ENCODE peak calls at places on chromosomes 1 and 21, in six cellular contexts. W is cardiac fibroblast, O is fibroblast of mammary gland, K is GM20000, U is RWPE1, T is AG10803. X is an unnamed sample.

GRCh38 chr1:87330954-87331318 is 2.3 kb downstream of the LMO4 start:
- DNase-seq in W (no peak), O (no peak), K (peak; percentile 36), U (no peak), T (no peak), X (peak; percentile 46)

GRCh38 chr1:25042876-25043580 is 113.0 kb upstream of the RUNX3 start:
- DNase-seq in W (no peak), O (no peak), K (no peak), U (no peak), T (no peak), X (no peak)

GRCh38 chr1:213985181-213986019 is 2.4 kb upstream of the PROX1 start:
- DNase-seq in W (no peak), O (no peak), K (peak; percentile 35), U (no peak), T (no peak), X (no peak)

GRCh38 chr21:23853796-23854379 is 1753.4 kb downstream of the MRPL39 start:
- DNase-seq in W (peak; percentile 13), O (peak; percentile 6), K (peak; percentile 8), U (peak; percentile 21), T (no peak), X (peak; percentile 17)

GRCh38 chr1:63888984-63889383 is 115.2 kb downstream of the ROR1 start:
- DNase-seq in W (no peak), O (peak; percentile 96), K (no peak), U (no peak), T (peak; percentile 52), X (no peak)

GRCh38 chr1:23394664-23395063 is 25.0 kb upstream of the ZNF436 start:
- DNase-seq in W (peak; percentile 95), O (peak; percentile 91), K (no peak), U (no peak), T (peak; percentile 96), X (no peak)

GRCh38 chr1:55421317-55421716 is 206.2 kb upstream of the USP24 start:
- DNase-seq in W (peak; percentile 26), O (peak; percentile 60), K (no peak), U (no peak), T (no peak), X (no peak)

GRCh38 chr1:23634840-23635642 is 56.6 kb upstream of the RPL11 start:
- DNase-seq in W (peak; percentile 84), O (peak; percentile 81), K (peak; percentile 76), U (peak; percentile 88), T (peak; percentile 75), X (peak; percentile 76)

GRCh38 chr1:96508226-96508625 is 213.4 kb upstream of the PTBP2 start:
- DNase-seq in W (no peak), O (no peak), K (no peak), U (no peak), T (no peak), X (no peak)

GRCh38 chr1:21774835-21775541 is 8.0 kb downstream of the USP48 start:
- DNase-seq in W (no peak), O (no peak), K (no peak), U (no peak), T (no peak), X (no peak)

GRCh38 chr1:244049969-244050834 is 881 bp upstream of the ZBTB18 start:
- DNase-seq in W (no peak), O (no peak), K (peak; percentile 32), U (no peak), T (no peak), X (no peak)

DNA sequence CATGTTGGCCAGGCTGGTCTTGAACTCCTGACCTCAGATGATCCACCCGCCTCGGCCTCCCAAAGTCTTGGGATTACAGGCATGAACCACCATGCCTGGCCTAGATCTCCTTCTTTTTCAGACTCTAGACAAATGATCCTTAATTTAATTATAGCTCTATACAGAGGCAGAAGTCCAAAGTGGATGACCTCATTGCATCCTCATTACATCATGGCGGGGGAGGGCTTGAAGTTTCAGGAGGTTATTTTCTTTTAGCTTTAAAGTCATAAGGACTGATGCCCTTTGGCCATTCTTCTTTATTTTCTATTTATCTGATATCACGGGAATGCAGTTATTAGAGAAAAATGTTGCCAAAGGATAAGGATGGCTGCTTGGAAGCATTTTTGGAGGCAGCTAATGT is 14.1 kb upstream of the MARK1 start:
- DNase-seq in W (no peak), O (no peak), K (no peak), U (no peak), T (no peak), X (no peak)
- TF ChIP-seq CTCF in W (no peak), O (no peak), K (no peak), U (no peak), T (no peak), X (no peak)

DNA sequence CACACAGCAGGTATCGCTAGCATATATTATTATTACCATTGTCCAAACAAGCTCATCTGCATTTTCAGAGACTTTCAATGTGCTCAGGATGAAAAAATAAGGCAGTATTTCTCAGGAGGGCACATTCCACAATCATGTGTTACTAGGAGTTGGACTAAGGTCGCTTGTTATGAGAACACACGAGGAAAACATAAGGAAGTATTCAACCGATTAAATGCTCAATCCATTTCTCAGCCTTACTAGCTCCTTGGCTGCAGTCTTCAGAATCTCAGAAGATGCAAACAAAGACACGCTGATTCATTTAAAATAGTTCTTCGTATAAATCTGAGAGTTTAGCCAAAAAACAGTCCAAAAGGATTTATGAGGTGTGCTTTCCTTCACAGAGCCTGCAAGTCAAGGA is 82.0 kb upstream of the JAK1 start:
- DNase-seq in W (no peak), O (peak; percentile 25), K (no peak), U (no peak), T (peak; percentile 17), X (no peak)
- TF ChIP-seq CTCF in W (no peak), O (no peak), K (no peak), U (no peak), T (no peak), X (no peak)

GRCh38 chr1:41936107-41936506 is 17.4 kb upstream of the HIVEP3 start:
- DNase-seq in W (no peak), O (peak; percentile 74), K (no peak), U (peak; percentile 41), T (peak; percentile 37), X (no peak)
- TF ChIP-seq CTCF in W (no peak), O (no peak), K (no peak), U (no peak), T (no peak), X (no peak)

DNA sequence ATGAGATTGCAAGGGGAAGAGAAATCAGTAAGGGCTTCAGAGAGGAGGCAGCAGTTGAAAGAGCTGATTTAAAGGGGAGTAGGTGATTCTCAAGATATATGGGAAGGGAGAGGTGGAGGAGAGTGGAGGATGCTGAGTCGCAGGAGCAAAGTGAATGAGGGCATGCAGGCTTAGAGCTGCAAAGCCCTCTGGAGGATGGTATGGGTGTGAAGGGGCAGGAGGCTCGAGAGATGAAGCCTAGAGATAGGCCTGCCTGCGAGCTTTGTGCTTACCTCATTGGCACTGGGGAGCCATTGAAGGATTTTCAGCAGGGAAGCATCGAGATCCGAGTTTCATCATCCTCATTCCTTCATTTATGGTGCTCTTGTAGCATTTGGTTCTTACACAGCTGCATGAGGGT is 15.8 kb upstream of the SH2D2A start:
- DNase-seq in W (no peak), O (no peak), K (no peak), U (no peak), T (no peak), X (no peak)
- TF ChIP-seq CTCF in W (no peak), O (peak; percentile 10), K (no peak), U (no peak), T (no peak), X (no peak)

GRCh38 chr1:59076612-59077011 is 220.3 kb upstream of the FGGY start:
- DNase-seq in W (peak; percentile 44), O (peak; percentile 29), K (no peak), U (peak; percentile 25), T (peak; percentile 29), X (no peak)
- TF ChIP-seq CTCF in W (peak; percentile 18), O (peak; percentile 36), K (no peak), U (no peak), T (peak; percentile 47), X (no peak)

DNA sequence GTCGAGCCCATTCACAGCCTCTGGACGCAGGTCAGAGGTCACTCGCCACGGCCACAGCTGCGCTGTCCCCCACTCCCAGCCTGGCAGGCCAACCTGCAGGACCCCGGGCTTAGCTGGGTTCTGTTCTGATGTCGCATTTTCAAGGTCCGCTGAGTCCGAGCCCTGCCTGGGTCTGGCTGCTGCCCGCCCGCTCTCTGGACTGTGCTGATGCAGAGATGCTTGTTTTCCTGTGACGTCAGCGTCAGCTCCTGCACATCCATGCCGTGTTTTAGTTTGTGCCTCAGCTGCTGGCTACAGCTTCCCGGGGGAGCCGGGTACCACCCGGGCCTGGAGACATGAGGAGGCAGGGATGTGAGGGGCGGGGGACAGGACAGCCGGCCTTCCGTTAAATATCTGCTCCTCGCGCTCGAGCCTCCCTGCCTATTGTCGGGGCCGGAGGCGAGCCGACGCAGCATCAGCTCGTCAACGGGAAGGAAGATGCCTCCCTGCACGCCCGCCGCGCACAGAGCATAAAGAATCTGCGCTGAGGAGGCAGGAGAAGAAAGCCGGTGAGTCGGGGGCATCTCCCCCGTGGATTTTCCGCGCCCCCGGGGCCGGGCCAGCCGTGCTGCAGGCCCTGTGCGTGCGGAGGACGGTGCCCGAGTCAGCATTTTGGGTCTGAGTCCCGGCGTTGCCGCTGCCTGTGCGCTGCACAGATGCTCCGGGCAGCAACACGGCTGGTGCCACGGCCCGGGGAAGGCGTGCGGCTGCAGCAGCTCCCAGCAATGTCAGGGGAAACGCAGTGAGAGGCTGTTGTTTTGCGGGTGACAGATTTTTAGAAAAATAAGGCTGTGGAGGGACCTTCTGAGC is 23.4 kb downstream of the PRKCZ start:
- DNase-seq in W (peak; percentile 49), O (peak; percentile 68), K (no peak), U (no peak), T (peak; percentile 44), X (no peak)
- TF ChIP-seq CTCF in W (no peak), O (no peak), K (no peak), U (no peak), T (no peak), X (no peak)

X was measured in GM13977.